ENCODE peak calls at places on chromosomes 1 and 21, in four cellular contexts. I, W, Q and R are unnamed samples.

GRCh38 chr1:182723195-182723594 is 38.8 kb upstream of the RGS8 start:
- DNase-seq in Q (no peak), W (no peak), I (no peak), R (peak; percentile 3)

GRCh38 chr1:228156518-228156875 is 6.8 kb downstream of the GJC2 start:
- DNase-seq in W (no peak), I (no peak), Q (no peak), R (no peak)

GRCh38 chr1:153346067-153346723 is 2.4 kb downstream of the PGLYRP4 start:
- DNase-seq in Q (no peak), I (no peak), W (no peak), R (no peak)

GRCh38 chr1:201500670-201501120 is 6.2 kb downstream of the CSRP1 start:
- DNase-seq in I (peak; percentile 74), Q (no peak), W (peak; percentile 48), R (peak; percentile 62)

GRCh38 chr1:177106614-177107365 is 57.7 kb downstream of the ASTN1 start:
- DNase-seq in Q (peak; percentile 25), I (no peak), W (no peak), R (no peak)

GRCh38 chr21:45471229-45472052 is 66.5 kb downstream of the COL18A1 start:
- DNase-seq in W (peak; percentile 93), I (peak; percentile 96), Q (peak; percentile 82), R (peak; percentile 93)

GRCh38 chr1:230232352-230232751 is 165.3 kb downstream of the GALNT2 start:
- DNase-seq in W (no peak), Q (no peak), I (peak; percentile 25), R (peak; percentile 57)

GRCh38 chr1:240084337-240084736 is 7.3 kb upstream of the FMN2 start:
- DNase-seq in W (no peak), Q (no peak), I (no peak), R (no peak)

GRCh38 chr1:82510431-82510830 is 709.7 kb downstream of the ADGRL2 start:
- DNase-seq in Q (no peak), I (no peak), W (no peak), R (no peak)

GRCh38 chr1:115138271-115138670 is 49.0 kb upstream of the TSPAN2 start:
- DNase-seq in W (no peak), Q (no peak), I (no peak), R (no peak)

GRCh38 chr1:3409737-3410434 is 44.6 kb upstream of the ARHGEF16 start:
- DNase-seq in Q (peak; percentile 80), I (peak; percentile 34), W (peak; percentile 64), R (peak; percentile 64)

GRCh38 chr1:232271991-232272589 is 357.8 kb downstream of the SIPA1L2 start:
- DNase-seq in I (peak; percentile 20), Q (no peak), W (peak; percentile 12), R (peak; percentile 46)

GRCh38 chr1:165153182-165153581 is 203.3 kb downstream of the LMX1A start:
- DNase-seq in W (no peak), Q (no peak), I (no peak), R (no peak)

GRCh38 chr1:168386949-168387586 is 106.4 kb downstream of the TBX19 start:
- DNase-seq in I (no peak), W (no peak), Q (peak; percentile 59), R (peak; percentile 2)

GRCh38 chr1:1001057-1001630 is 1.2 kb upstream of the HES4 start:
- DNase-seq in Q (no peak), I (no peak), W (no peak), R (no peak)

GRCh38 chr1:113714606-113715269 is 44.5 kb downstream of the PHTF1 start:
- DNase-seq in I (no peak), Q (no peak), W (no peak), R (no peak)

GRCh38 chr1:205286335-205286950 is 35.1 kb downstream of the NUAK2 start:
- DNase-seq in I (peak; percentile 57), W (peak; percentile 51), Q (peak; percentile 60), R (peak; percentile 41)

GRCh38 chr1:186681136-186681535 is 913 bp upstream of the PTGS2 start:
- DNase-seq in Q (no peak), W (peak; percentile 10), I (peak; percentile 15), R (peak; percentile 31)

GRCh38 chr1:211680752-211681327 is 5.4 kb upstream of the NEK2 start:
- DNase-seq in I (peak; percentile 91), Q (peak; percentile 94), W (peak; percentile 85), R (peak; percentile 91)

GRCh38 chr1:211677659-211678058 is 2.2 kb upstream of the NEK2 start:
- DNase-seq in I (no peak), W (no peak), Q (no peak), R (no peak)

GRCh38 chr1:211675230-211676105 is at the start of gene NEK2:
- DNase-seq in I (peak; percentile 88), Q (peak; percentile 99), W (peak; percentile 85), R (peak; percentile 89)

DNA sequence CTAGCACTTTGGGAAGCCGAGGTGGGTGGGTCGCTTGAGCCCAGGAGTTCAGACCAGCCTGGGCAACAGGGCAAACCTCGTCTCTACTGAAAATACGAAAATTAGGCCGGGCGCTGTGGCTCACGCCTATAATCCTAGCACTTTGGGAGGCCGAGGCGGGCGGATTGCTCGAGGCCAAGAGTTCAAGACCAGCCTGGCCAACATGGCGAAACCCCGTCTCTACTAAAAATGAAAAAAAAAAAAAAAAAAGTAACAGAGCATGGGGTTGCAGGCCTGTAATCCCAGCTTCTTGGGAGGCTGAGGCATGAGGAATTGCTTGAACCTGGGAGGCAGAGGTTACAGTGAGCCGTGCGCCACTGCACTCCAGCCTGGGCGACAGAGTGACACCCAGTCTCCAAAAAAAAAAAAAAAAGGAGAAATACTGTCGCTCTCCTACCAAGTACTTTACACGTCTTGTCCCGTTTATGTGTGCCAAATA is 724 bp upstream of the NEK2 start:
- DNase-seq in W (no peak), I (no peak), Q (no peak), R (no peak)
- H3K4me3 ChIP-seq in W (peak overlapping the region; percentile 85), I (peak overlapping the region; percentile 84), Q (peak overlapping the region; percentile 81), R (peak overlapping the region; percentile 84)

DNA sequence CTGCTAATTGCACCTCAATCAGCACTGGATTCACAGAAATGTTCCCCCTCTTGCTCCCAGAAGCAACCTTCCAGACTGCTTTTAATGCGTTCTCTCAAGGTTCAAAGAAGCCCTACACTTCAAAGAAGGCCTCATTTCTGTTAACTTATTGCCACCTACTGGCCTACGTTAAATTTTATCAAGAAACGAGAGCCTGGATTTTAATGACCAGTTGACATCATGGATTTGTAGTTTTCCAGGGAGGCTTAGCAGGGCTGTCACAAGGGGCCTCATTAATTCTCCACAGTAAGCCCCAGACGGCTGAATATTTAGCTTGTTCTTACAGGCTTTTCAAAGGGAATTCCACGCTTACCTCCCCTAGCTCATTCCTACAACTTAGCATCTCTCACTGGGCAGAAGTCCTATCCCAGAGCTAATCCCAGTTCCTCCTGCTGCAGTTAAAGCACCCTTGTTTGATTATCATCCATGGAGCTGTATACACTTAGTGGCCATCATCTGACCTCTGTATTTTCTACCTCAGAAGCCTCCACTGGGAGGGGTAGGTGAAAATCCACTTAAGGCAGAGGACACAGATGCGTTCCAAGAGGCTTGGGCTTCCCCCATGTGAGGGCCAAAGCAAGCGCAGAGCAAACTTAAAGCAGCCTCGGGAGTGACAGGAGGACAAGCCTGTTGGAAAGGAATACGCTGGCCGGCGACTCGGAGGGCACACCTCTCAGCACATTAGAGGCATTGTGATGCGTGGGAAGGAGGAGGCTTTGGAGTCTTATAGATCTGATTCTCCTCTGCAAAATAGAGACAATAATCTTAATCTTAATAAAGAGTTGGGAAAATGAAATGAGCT is 32.2 kb upstream of the CYP4X1 start:
- DNase-seq in W (no peak), I (no peak), Q (peak; percentile 63), R (no peak)
- TF ChIP-seq CTCF in W (no peak), I (no peak), Q (peak; percentile 65), R (no peak)

GRCh38 chr1:217274416-217274815 is 356.5 kb downstream of the GPATCH2 start:
- DNase-seq in I (peak; percentile 21), Q (no peak), W (peak; percentile 9), R (peak; percentile 49)
- H3K4me3 ChIP-seq in I (no peak overlapping the region), Q (no peak overlapping the region), W (no peak overlapping the region), R (no peak overlapping the region)

GRCh38 chr1:216563096-216563495 is 139.8 kb upstream of the USH2A start:
- DNase-seq in Q (no peak), I (no peak), W (no peak), R (no peak)

GRCh38 chr1:216566809-216567208 is 143.6 kb upstream of the USH2A start:
- DNase-seq in W (peak; percentile 4), Q (peak; percentile 82), I (peak; percentile 64), R (peak; percentile 58)

GRCh38 chr1:216560527-216560926 is 137.3 kb upstream of the USH2A start:
- DNase-seq in W (no peak), Q (no peak), I (no peak), R (no peak)

GRCh38 chr1:216559359-216559758 is 136.1 kb upstream of the USH2A start:
- DNase-seq in Q (peak; percentile 67), W (no peak), I (no peak), R (no peak)

GRCh38 chr1:216562383-216562782 is 139.1 kb upstream of the USH2A start:
- DNase-seq in Q (peak; percentile 24), W (no peak), I (peak; percentile 29), R (no peak)
- TF ChIP-seq CTCF in Q (peak; percentile 46), W (peak; percentile 5), I (no peak), R (peak; percentile 15)

DNA sequence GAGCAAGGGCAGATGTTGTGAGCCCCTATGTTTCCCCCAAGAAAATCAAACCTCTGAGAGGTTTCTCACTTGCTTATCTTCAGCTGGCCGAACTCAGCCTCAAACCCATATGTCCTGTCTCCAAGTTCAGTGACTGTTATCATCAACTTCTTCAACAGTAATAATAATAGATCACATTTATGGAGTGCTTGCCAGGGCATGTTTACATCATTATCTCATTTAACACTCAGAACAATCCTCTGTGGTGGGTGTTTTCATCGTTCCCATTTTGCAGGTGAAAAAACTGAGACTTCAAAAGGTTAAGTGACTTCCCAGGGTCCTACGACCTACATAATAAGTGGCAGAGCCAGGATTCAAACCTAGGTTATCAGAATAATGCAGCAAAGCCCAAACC is 3.4 kb downstream of the CAPN2 start:
- DNase-seq in Q (no peak), I (no peak), W (no peak), R (no peak)
- H3K4me3 ChIP-seq in Q (peak overlapping the region; percentile 92), I (peak overlapping the region; percentile 95), W (peak overlapping the region; percentile 91), R (peak overlapping the region; percentile 97)